ENCODE peak calls at places on chromosomes 6 and 20, in seven cellular contexts. One of them, this sample, is unnamed. For H3K4me1, the result is how much of the 10 kb centered on the place peaks cover.

GRCh38 chr20:34301587-34302311 is 1.4 kb downstream of the AHCY start:
- DNase-seq in psoas muscle: no peak
- DNase-seq in upper lobe of right lung: no peak
- DNase-seq in right lobe of liver: no peak
- DNase-seq in neural progenitor cell: no peak
- DNase-seq in heart right ventricle: no peak
- DNase-seq in tibial artery: no peak
- DNase-seq in this sample: no peak

GRCh38 chr6:56851104-56851503 is 103.8 kb upstream of the BEND6 start:
- DNase-seq in psoas muscle: no peak
- DNase-seq in upper lobe of right lung: no peak
- DNase-seq in right lobe of liver: no peak
- DNase-seq in neural progenitor cell: peak
- DNase-seq in heart right ventricle: no peak
- DNase-seq in tibial artery: no peak
- DNase-seq in this sample: no peak

GRCh38 chr6:123625697-123626096 is 11.1 kb downstream of the TRDN start:
- DNase-seq in psoas muscle: no peak
- DNase-seq in upper lobe of right lung: no peak
- DNase-seq in right lobe of liver: no peak
- DNase-seq in neural progenitor cell: no peak
- DNase-seq in heart right ventricle: no peak
- DNase-seq in tibial artery: no peak
- DNase-seq in this sample: no peak

GRCh38 chr6:90290991-90291390 is 5.7 kb downstream of the BACH2 start:
- DNase-seq in psoas muscle: no peak
- DNase-seq in upper lobe of right lung: no peak
- DNase-seq in right lobe of liver: no peak
- DNase-seq in neural progenitor cell: no peak
- DNase-seq in heart right ventricle: no peak
- DNase-seq in tibial artery: no peak
- DNase-seq in this sample: no peak

GRCh38 chr6:20955751-20956150 is 421.5 kb downstream of the CDKAL1 start:
- DNase-seq in psoas muscle: no peak
- DNase-seq in upper lobe of right lung: no peak
- DNase-seq in right lobe of liver: no peak
- DNase-seq in neural progenitor cell: no peak
- DNase-seq in heart right ventricle: no peak
- DNase-seq in tibial artery: no peak
- DNase-seq in this sample: no peak

GRCh38 chr6:18122128-18123093 is at the start of gene NHLRC1:
- DNase-seq in psoas muscle: peak
- DNase-seq in upper lobe of right lung: peak
- DNase-seq in right lobe of liver: peak
- DNase-seq in neural progenitor cell: peak
- DNase-seq in heart right ventricle: peak
- DNase-seq in tibial artery: peak
- DNase-seq in this sample: peak

GRCh38 chr6:168574699-168575195 is 133.8 kb downstream of the SMOC2 start:
- DNase-seq in psoas muscle: no peak
- DNase-seq in upper lobe of right lung: no peak
- DNase-seq in right lobe of liver: no peak
- DNase-seq in neural progenitor cell: peak
- DNase-seq in heart right ventricle: no peak
- DNase-seq in tibial artery: peak
- DNase-seq in this sample: peak

GRCh38 chr6:136989591-136990578 is 54.9 kb downstream of the IL20RA start:
- DNase-seq in psoas muscle: no peak
- DNase-seq in upper lobe of right lung: no peak
- DNase-seq in right lobe of liver: no peak
- DNase-seq in neural progenitor cell: peak
- DNase-seq in heart right ventricle: peak
- DNase-seq in tibial artery: no peak
- DNase-seq in this sample: no peak

GRCh38 chr20:59195316-59195993 is 31.8 kb downstream of the ZNF831 start:
- DNase-seq in psoas muscle: no peak
- DNase-seq in upper lobe of right lung: no peak
- DNase-seq in right lobe of liver: no peak
- DNase-seq in neural progenitor cell: no peak
- DNase-seq in heart right ventricle: no peak
- DNase-seq in tibial artery: no peak
- DNase-seq in this sample: no peak

GRCh38 chr6:158481612-158482473 is 78.0 kb upstream of the TMEM181 start:
- DNase-seq in psoas muscle: no peak
- DNase-seq in upper lobe of right lung: no peak
- DNase-seq in right lobe of liver: no peak
- DNase-seq in neural progenitor cell: no peak
- DNase-seq in heart right ventricle: no peak
- DNase-seq in tibial artery: no peak
- DNase-seq in this sample: no peak

GRCh38 chr6:12637960-12638641 is 78.5 kb upstream of the PHACTR1 start:
- DNase-seq in psoas muscle: no peak
- DNase-seq in upper lobe of right lung: peak
- DNase-seq in right lobe of liver: peak
- DNase-seq in neural progenitor cell: peak
- DNase-seq in heart right ventricle: peak
- DNase-seq in tibial artery: no peak
- DNase-seq in this sample: peak

GRCh38 chr6:131331873-131332759 is 196.8 kb downstream of the AKAP7 start:
- DNase-seq in psoas muscle: no peak
- DNase-seq in upper lobe of right lung: no peak
- DNase-seq in right lobe of liver: no peak
- DNase-seq in neural progenitor cell: no peak
- DNase-seq in heart right ventricle: no peak
- DNase-seq in tibial artery: no peak
- DNase-seq in this sample: no peak

GRCh38 chr6:70277480-70277879 is 25.4 kb downstream of the COL9A1 start:
- DNase-seq in psoas muscle: no peak
- DNase-seq in upper lobe of right lung: no peak
- DNase-seq in right lobe of liver: no peak
- DNase-seq in neural progenitor cell: no peak
- DNase-seq in heart right ventricle: peak
- DNase-seq in tibial artery: no peak
- DNase-seq in this sample: no peak

GRCh38 chr6:35468980-35469710 is 944 bp downstream of the RPL10A start:
- DNase-seq in psoas muscle: no peak
- DNase-seq in upper lobe of right lung: peak
- DNase-seq in right lobe of liver: no peak
- DNase-seq in neural progenitor cell: no peak
- DNase-seq in heart right ventricle: no peak
- DNase-seq in tibial artery: peak
- DNase-seq in this sample: no peak

GRCh38 chr6:121187200-121187832 is 147.0 kb downstream of the TBC1D32 start:
- DNase-seq in psoas muscle: no peak
- DNase-seq in upper lobe of right lung: no peak
- DNase-seq in right lobe of liver: no peak
- DNase-seq in neural progenitor cell: no peak
- DNase-seq in heart right ventricle: no peak
- DNase-seq in tibial artery: no peak
- DNase-seq in this sample: no peak

GRCh38 chr6:107021786-107022185 is 6.2 kb upstream of the MTRES1 start:
- DNase-seq in psoas muscle: no peak
- DNase-seq in upper lobe of right lung: no peak
- DNase-seq in right lobe of liver: no peak
- DNase-seq in neural progenitor cell: no peak
- DNase-seq in heart right ventricle: no peak
- DNase-seq in tibial artery: no peak
- DNase-seq in this sample: no peak

GRCh38 chr20:58048096-58048702 is 180.3 kb downstream of the ANKRD60 start:
- DNase-seq in psoas muscle: no peak
- DNase-seq in upper lobe of right lung: no peak
- DNase-seq in right lobe of liver: no peak
- DNase-seq in neural progenitor cell: peak
- DNase-seq in heart right ventricle: peak
- DNase-seq in tibial artery: no peak
- DNase-seq in this sample: no peak

GRCh38 chr6:48641544-48641943 is 530.5 kb upstream of the PTCHD4 start:
- DNase-seq in psoas muscle: no peak
- DNase-seq in upper lobe of right lung: no peak
- DNase-seq in right lobe of liver: no peak
- DNase-seq in neural progenitor cell: no peak
- DNase-seq in heart right ventricle: no peak
- DNase-seq in tibial artery: no peak
- DNase-seq in this sample: no peak

GRCh38 chr6:11270030-11271027 is 37.9 kb upstream of the NEDD9 start:
- DNase-seq in psoas muscle: no peak
- DNase-seq in upper lobe of right lung: no peak
- DNase-seq in right lobe of liver: peak
- DNase-seq in neural progenitor cell: no peak
- DNase-seq in heart right ventricle: no peak
- DNase-seq in tibial artery: no peak
- DNase-seq in this sample: no peak

GRCh38 chr6:36848658-36849441 is 9.6 kb upstream of the CPNE5 start:
- DNase-seq in psoas muscle: no peak
- DNase-seq in upper lobe of right lung: peak
- DNase-seq in right lobe of liver: no peak
- DNase-seq in neural progenitor cell: peak
- DNase-seq in heart right ventricle: peak
- DNase-seq in tibial artery: no peak
- DNase-seq in this sample: no peak

GRCh38 chr6:119830494-119831295 is 481.1 kb upstream of the MAN1A1 start:
- DNase-seq in psoas muscle: no peak
- DNase-seq in upper lobe of right lung: no peak
- DNase-seq in right lobe of liver: no peak
- DNase-seq in neural progenitor cell: peak
- DNase-seq in heart right ventricle: no peak
- DNase-seq in tibial artery: no peak
- DNase-seq in this sample: no peak
- H3K4me1 ChIP-seq in psoas muscle: under half
- H3K4me1 ChIP-seq in upper lobe of right lung: under half
- H3K4me1 ChIP-seq in right lobe of liver: under half
- H3K4me1 ChIP-seq in neural progenitor cell: under half
- H3K4me1 ChIP-seq in heart right ventricle: under half
- H3K4me1 ChIP-seq in tibial artery: under half
- H3K4me1 ChIP-seq in this sample: under half

DNA sequence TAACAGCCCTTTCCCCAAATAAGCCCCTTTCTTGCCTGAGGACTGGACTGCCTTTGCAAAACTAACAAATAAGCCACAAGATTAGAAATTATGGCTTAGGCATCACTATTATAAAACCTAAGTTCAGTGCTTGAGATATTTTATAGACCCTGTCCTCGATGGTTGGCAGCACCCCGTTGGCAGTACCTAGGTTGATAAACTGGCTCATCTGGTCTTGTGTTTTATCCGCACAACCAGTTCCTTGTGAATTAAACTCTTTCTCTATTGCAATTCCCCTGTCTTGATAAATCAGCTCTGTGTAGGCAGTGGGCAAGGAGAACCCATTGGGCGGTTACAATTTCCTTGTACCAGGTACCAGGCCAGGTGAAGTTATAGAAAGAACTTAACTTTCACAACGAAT is 6.6 kb downstream of the LRP11 start:
- DNase-seq in psoas muscle: no peak
- DNase-seq in upper lobe of right lung: no peak
- DNase-seq in right lobe of liver: no peak
- DNase-seq in neural progenitor cell: no peak
- DNase-seq in heart right ventricle: no peak
- DNase-seq in tibial artery: no peak
- DNase-seq in this sample: no peak
- H3K4me1 ChIP-seq in psoas muscle: under half
- H3K4me1 ChIP-seq in upper lobe of right lung: under half
- H3K4me1 ChIP-seq in right lobe of liver: under half
- H3K4me1 ChIP-seq in neural progenitor cell: under half
- H3K4me1 ChIP-seq in heart right ventricle: under half
- H3K4me1 ChIP-seq in tibial artery: under half
- H3K4me1 ChIP-seq in this sample: under half

GRCh38 chr6:14349507-14349906 is 231.9 kb downstream of the CD83 start:
- DNase-seq in psoas muscle: no peak
- DNase-seq in upper lobe of right lung: no peak
- DNase-seq in right lobe of liver: no peak
- DNase-seq in neural progenitor cell: no peak
- DNase-seq in heart right ventricle: no peak
- DNase-seq in tibial artery: no peak
- DNase-seq in this sample: no peak
- H3K4me1 ChIP-seq in psoas muscle: under half
- H3K4me1 ChIP-seq in upper lobe of right lung: under half
- H3K4me1 ChIP-seq in right lobe of liver: under half
- H3K4me1 ChIP-seq in neural progenitor cell: under half
- H3K4me1 ChIP-seq in heart right ventricle: under half
- H3K4me1 ChIP-seq in tibial artery: under half
- H3K4me1 ChIP-seq in this sample: under half

GRCh38 chr6:143963158-143963919 is 44.7 kb downstream of the PLAGL1 start:
- DNase-seq in psoas muscle: no peak
- DNase-seq in upper lobe of right lung: no peak
- DNase-seq in right lobe of liver: no peak
- DNase-seq in neural progenitor cell: peak
- DNase-seq in heart right ventricle: no peak
- DNase-seq in tibial artery: no peak
- DNase-seq in this sample: no peak
- H3K4me1 ChIP-seq in psoas muscle: under half
- H3K4me1 ChIP-seq in upper lobe of right lung: under half
- H3K4me1 ChIP-seq in right lobe of liver: under half
- H3K4me1 ChIP-seq in neural progenitor cell: half or more
- H3K4me1 ChIP-seq in heart right ventricle: under half
- H3K4me1 ChIP-seq in tibial artery: under half
- H3K4me1 ChIP-seq in this sample: under half

DNA sequence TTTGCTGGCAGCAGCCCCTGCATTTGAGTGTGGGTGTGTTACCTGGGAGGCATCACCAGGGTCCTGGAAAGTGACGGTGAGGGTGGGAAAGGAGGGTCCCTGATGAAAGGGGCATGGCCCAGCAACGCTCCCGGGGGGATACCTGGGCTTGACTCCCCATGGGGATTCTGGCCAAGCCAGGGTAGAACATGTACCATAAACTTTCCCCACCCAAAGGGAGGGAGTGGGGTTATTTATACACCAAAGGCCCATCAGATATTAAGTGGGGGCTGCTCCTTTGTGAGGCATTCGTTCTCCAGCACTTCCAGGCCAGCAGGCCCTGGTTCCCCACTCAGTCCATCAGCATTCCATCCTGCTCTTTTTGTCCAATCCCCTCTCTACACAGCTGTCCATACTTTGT is 20.6 kb upstream of the CCR6 start:
- DNase-seq in psoas muscle: no peak
- DNase-seq in upper lobe of right lung: no peak
- DNase-seq in right lobe of liver: no peak
- DNase-seq in neural progenitor cell: no peak
- DNase-seq in heart right ventricle: no peak
- DNase-seq in tibial artery: no peak
- DNase-seq in this sample: no peak
- H3K4me1 ChIP-seq in psoas muscle: under half
- H3K4me1 ChIP-seq in upper lobe of right lung: under half
- H3K4me1 ChIP-seq in right lobe of liver: under half
- H3K4me1 ChIP-seq in neural progenitor cell: under half
- H3K4me1 ChIP-seq in heart right ventricle: under half
- H3K4me1 ChIP-seq in tibial artery: under half
- H3K4me1 ChIP-seq in this sample: under half